ENCODE peak calls at places on chromosomes 6 and 20, in four cellular contexts. L is osteoblast, F is A549, N is PC-9. A is an unnamed sample.

GRCh38 chr6:37473364-37474095 is 26.2 kb downstream of the CCDC167 start:
- DNase-seq in F (no peak), N (no peak), L (no peak), A (no peak)

GRCh38 chr6:44076366-44077200 is 50.7 kb downstream of the MRPL14 start:
- DNase-seq in L (peak), F (no peak), N (peak), A (peak)

GRCh38 chr6:47230579-47230978 is 79.1 kb downstream of the TNFRSF21 start:
- DNase-seq in L (no peak), N (no peak), F (peak), A (no peak)

GRCh38 chr6:158233214-158233795 is 65.2 kb downstream of the GTF2H5 start:
- DNase-seq in L (no peak), N (no peak), F (no peak), A (no peak)

GRCh38 chr20:19817017-19817416 is 59.0 kb downstream of the RIN2 start:
- DNase-seq in F (peak), N (peak), L (no peak), A (no peak)

GRCh38 chr6:14211596-14211961 is 94.0 kb downstream of the CD83 start:
- DNase-seq in N (no peak), L (peak), F (no peak), A (peak)

GRCh38 chr6:109242029-109242428 is 140.2 kb downstream of the CD164 start:
- DNase-seq in F (no peak), L (no peak), N (no peak), A (no peak)

GRCh38 chr6:13407709-13408695 is 79.4 kb downstream of the GFOD1 start:
- DNase-seq in F (peak), L (peak), N (peak), A (no peak)

GRCh38 chr20:10423735-10424134 is 10.3 kb downstream of the MKKS start:
- DNase-seq in N (no peak), L (no peak), F (no peak), A (no peak)
- H3K4me2 ChIP-seq in N (no peak), L (no peak), F (peak), A (no peak)

DNA sequence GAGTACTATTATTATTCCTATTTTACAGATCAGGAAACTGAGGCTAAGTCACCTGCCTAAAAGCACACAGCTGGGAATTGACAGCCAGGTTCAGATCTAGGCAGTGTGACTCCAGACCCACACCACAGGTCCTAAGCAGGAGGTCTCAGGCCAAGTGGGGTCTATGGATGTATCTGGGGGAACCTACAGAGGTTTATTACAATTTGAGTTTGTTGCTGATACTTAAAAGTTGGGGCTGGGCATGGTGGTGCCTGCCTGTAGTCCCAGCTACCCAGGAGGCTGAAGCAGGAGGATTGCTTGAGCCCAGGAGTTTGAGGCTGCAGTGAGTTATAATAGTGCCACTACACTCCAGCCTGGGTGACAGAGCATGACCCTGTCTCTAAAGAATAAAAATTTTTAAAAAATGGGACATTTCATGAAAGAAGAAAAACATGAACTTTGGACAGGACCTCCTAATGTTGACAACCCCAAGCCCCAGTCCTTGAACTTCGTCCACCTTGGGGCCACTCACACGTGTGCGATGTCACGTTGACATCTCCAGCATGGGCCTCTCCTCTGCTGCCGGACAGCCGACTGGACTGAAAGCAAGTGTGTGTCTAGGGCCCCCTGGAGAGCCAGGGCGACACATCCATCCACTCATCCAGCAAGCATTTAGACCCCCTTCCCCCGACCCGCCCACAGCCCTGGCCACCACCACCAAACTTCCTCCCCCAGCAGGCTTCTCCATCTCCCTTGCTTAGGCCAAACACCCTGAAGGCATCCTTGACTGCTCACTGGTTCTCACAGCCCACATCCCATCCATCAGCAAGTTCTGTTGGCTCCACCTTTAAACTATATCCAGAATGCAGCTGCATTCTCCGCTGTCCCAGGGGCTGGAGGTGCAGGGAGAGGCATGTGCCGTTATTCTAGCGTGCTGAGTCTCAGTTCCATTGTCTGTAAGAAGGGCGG is 40.0 kb downstream of the NOL4L start:
- DNase-seq in N (peak), F (no peak), L (no peak), A (no peak)
- H3K4me2 ChIP-seq in N (peak), F (no peak), L (no peak), A (peak)

GRCh38 chr6:56793938-56794337 is 151.2 kb upstream of the DST start:
- DNase-seq in N (no peak), L (no peak), F (no peak), A (no peak)
- H3K4me2 ChIP-seq in N (no peak), L (no peak), F (peak), A (no peak)

GRCh38 chr6:71364910-71365542 is 76.4 kb downstream of the OGFRL1 start:
- DNase-seq in L (no peak), F (no peak), N (no peak), A (no peak)
- H3K4me2 ChIP-seq in L (no peak), F (no peak), N (no peak), A (no peak)

A was measured in hepatocyte.